ENCODE peak calls at places on chromosome 11, in five cellular contexts. R is adrenal gland, V is kidney, J is tibial artery, E is transverse colon. D is an unnamed sample. For H3K9me3, the result is how much of the 10 kb centered on the place peaks cover.

GRCh38 chr11:92224394-92225205 is at the start of gene FAT3:
- DNase-seq in R (no peak), V (peak), J (peak), E (no peak), D (peak)

GRCh38 chr11:23749762-23750430 is 747.0 kb upstream of the LUZP2 start:
- DNase-seq in R (no peak), V (no peak), J (no peak), E (no peak), D (no peak)

GRCh38 chr11:124718801-124719200 is 20.9 kb upstream of the NRGN start:
- DNase-seq in R (no peak), V (no peak), J (no peak), E (no peak), D (no peak)

GRCh38 chr11:70247710-70248072 is 22.8 kb upstream of the PPFIA1 start:
- DNase-seq in R (peak), V (no peak), J (no peak), E (no peak), D (no peak)

GRCh38 chr11:100632970-100633452 is 54.1 kb upstream of the ARHGAP42 start:
- DNase-seq in R (peak), V (peak), J (no peak), E (peak), D (peak)

GRCh38 chr11:130068546-130068985 is 1.1 kb upstream of the APLP2 start:
- DNase-seq in R (no peak), V (no peak), J (no peak), E (no peak), D (no peak)

GRCh38 chr11:30936476-30936875 is 350.3 kb upstream of the MPPED2 start:
- DNase-seq in R (no peak), V (no peak), J (no peak), E (no peak), D (no peak)

GRCh38 chr11:32391965-32392553 is 43.3 kb downstream of the WT1 start:
- DNase-seq in R (no peak), V (no peak), J (no peak), E (no peak), D (no peak)

GRCh38 chr11:104332110-104332509 is 168.2 kb upstream of the PDGFD start:
- DNase-seq in R (peak), V (no peak), J (no peak), E (peak), D (peak)
- TF ChIP-seq CTCF in R (peak), V (no peak), J (no peak), E (no peak), D (peak)

GRCh38 chr11:1178906-1179305 is 21.2 kb downstream of the MUC5AC start:
- DNase-seq in R (no peak), V (peak), J (no peak), E (no peak), D (no peak)
- H3K9me3 ChIP-seq in R (under half), V (under half), J (under half), E (under half), D (under half)

GRCh38 chr11:118996926-118997626 is 862 bp upstream of the CENATAC start:
- DNase-seq in R (no peak), V (no peak), J (no peak), E (no peak), D (no peak)
- TF ChIP-seq CTCF in R (peak), V (no peak), J (no peak), E (no peak), D (peak)

GRCh38 chr11:48669146-48669545 is 180.6 kb downstream of the OR4A47 start:
- DNase-seq in R (no peak), V (no peak), J (no peak), E (no peak), D (no peak)
- H3K9me3 ChIP-seq in R (under half), V (under half), J (half or more), E (half or more), D (under half)

DNA sequence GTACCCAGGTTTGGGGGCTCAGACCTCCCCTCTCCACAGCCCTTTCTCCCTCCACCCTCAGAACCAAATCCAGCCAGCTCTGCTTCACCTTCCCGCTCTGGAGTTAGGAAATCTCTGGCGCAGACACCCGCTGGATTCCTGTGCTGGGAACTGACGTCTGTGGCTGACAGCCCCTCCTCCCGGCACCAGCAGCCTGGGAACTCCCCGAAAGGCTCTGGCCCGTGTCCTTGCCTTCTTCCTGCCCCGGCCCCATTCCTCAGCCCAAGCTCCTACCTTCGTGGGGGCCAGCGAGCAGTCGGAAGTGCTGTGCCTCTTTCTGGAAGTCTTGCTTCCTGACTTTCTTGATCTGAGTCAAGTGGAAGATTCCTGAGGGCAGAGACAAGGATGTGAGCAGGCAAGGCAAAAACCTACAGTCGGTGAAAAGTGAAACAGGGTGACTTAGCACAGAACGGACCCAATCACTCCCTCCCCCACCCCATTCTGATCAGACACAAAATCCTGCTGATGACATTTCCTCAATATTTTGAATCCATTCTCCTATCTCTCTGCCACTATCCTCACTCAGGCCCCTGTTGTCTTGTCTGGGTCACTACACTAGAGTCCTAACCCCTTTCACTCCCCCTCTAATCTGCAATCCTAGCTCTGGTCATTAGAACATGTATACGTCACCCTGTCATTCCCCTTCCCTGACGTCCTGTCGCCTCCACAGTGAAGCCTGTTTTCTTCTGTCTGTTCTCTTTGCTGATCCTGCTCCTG is 34.1 kb downstream of the CHRDL2 start:
- DNase-seq in R (peak), V (peak), J (peak), E (peak), D (no peak)
- TF ChIP-seq CTCF in R (no peak), V (no peak), J (peak), E (no peak), D (no peak)

GRCh38 chr11:45795379-45795778 is 9.6 kb upstream of the SLC35C1 start:
- DNase-seq in R (no peak), V (no peak), J (peak), E (no peak), D (peak)
- H3K9me3 ChIP-seq in R (under half), V (under half), J (under half), E (under half), D (under half)